ENCODE peak calls at places on chromosome 2, in seven cellular contexts. D is dorsolateral prefrontal cortex, O is PC-3, L is Peyer's patch, T is psoas muscle, Q is Caco-2, A is suprapubic skin. W is an unnamed sample.

GRCh38 chr2:100954044-100954420 is 48.1 kb upstream of the RPL31 start:
- DNase-seq in T (no peak), L (no peak), D (no peak), A (no peak), Q (no peak), O (no peak), W (no peak)

GRCh38 chr2:129929321-129930290 is 49.9 kb upstream of the RAB6C start:
- DNase-seq in T (peak), L (no peak), A (no peak), Q (peak), O (no peak), D (peak), W (peak)

GRCh38 chr2:150204449-150204848 is 283.0 kb downstream of the RND3 start:
- DNase-seq in A (no peak), L (no peak), Q (no peak), D (no peak), T (no peak), O (peak), W (peak)

GRCh38 chr2:173049732-173050314 is 25.8 kb upstream of the MAP3K20 start:
- DNase-seq in O (no peak), L (no peak), T (no peak), D (no peak), Q (no peak), A (no peak), W (no peak)

GRCh38 chr2:31282634-31283033 is 48.7 kb downstream of the EHD3 start:
- DNase-seq in A (no peak), D (no peak), O (peak), Q (no peak), L (no peak), T (no peak), W (peak)

GRCh38 chr2:240466579-240467148 is 31.2 kb downstream of the GPC1 start:
- DNase-seq in L (no peak), T (no peak), A (peak), D (peak), Q (peak), O (no peak), W (no peak)

GRCh38 chr2:145760781-145761649 is 1241.1 kb upstream of the ZEB2 start:
- DNase-seq in Q (no peak), L (no peak), O (peak), T (no peak), D (no peak), A (no peak), W (peak)

GRCh38 chr2:237056271-237056875 is 29.3 kb upstream of the COPS8 start:
- DNase-seq in Q (no peak), T (no peak), L (no peak), D (no peak), O (no peak), A (no peak), W (no peak)

GRCh38 chr2:215531284-215531683 is 95.4 kb upstream of the FN1 start:
- DNase-seq in T (no peak), O (peak), D (no peak), L (no peak), Q (no peak), A (no peak), W (peak)

GRCh38 chr2:241540766-241541561 is 17.6 kb upstream of the BOK start:
- DNase-seq in O (no peak), A (no peak), Q (no peak), L (peak), T (peak), D (peak), W (peak)
- H3K4me3 ChIP-seq in O (no peak), A (peak), Q (no peak), L (peak), T (peak), D (peak), W (peak)

GRCh38 chr2:112493048-112493447 is 11.1 kb downstream of the TTL start:
- DNase-seq in O (peak), Q (no peak), A (no peak), D (no peak), T (no peak), L (no peak), W (peak)
- TF ChIP-seq CTCF in O (peak), Q (no peak), A (no peak), D (no peak), T (no peak), L (no peak), W (peak)

DNA sequence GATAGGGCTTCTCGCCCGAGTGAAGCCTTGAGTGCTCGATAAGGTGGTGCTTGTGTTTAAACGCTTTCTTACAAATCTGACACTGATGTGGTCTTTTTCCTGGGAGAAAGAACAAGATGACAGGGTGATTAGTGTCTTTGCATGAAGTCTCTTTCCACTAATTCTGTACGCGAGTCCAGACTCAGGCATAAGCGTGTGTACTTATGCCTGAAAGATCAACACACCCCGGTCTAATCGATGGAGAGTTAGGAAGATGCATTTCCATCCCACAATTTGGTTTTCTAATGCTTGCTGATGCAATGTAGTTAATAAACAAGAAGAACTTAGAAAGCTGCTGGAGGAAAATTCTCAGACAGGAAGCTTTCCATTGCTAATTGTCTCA is 130.0 kb downstream of the ZEB2 start:
- DNase-seq in L (no peak), O (no peak), A (no peak), T (no peak), Q (no peak), D (no peak), W (no peak)
- H3K4me3 ChIP-seq in L (no peak), O (peak), A (peak), T (no peak), Q (peak), D (no peak), W (no peak)

GRCh38 chr2:46615555-46616487 is 136.5 kb downstream of the TMEM247 start:
- DNase-seq in O (peak), L (peak), Q (no peak), T (no peak), A (no peak), D (no peak), W (no peak)
- TF ChIP-seq CTCF in O (peak), L (no peak), Q (peak), T (no peak), A (no peak), D (no peak), W (peak)

DNA sequence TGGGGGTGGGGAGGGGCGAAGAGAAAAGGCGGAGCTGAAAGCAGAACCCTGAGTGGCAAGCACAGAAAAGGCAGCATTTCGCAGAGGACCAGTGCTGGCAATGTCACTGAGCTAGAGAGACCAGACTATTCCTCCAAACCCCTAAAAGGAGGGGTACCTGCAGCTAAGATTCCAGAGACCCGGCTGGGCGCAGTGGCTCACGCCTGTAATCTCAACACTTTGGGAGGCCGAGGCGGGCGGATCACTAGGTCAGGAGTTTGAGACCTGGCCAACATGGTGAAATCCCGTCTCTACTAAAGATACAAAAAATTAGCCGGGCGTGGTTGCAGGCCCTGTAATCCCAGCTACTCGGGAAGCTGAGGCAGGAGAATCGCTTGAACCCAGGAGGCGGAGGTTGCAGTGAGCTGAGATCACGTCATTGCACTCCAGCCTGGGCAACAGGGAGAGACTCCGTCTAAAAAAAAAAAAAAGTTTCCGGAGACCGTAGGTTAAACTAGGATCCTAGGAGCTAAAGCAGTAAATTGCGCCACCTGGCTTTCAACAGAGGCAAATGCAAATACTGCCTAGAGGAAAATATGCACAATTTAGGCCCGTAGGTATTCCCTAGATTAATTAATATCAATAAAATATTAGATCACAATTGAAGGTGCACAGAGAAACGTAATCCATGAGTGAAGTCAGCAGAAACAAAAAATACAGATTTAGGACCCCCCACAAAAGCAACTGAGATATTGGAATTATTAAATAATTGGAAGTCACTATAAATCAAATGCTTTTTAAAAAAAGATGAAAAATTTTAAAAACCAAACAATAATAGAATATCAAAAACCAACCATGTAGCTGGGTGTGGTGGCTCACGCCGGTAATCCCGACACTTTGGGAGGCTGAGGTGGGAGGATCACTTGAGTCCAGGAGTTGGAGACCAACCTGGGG is 4.9 kb downstream of the UCN start:
- DNase-seq in Q (peak), T (no peak), D (peak), L (peak), A (no peak), O (peak), W (peak)
- H3K4me3 ChIP-seq in Q (no peak), T (peak), D (peak), L (peak), A (peak), O (peak), W (no peak)